ENCODE peak calls at places on chromosomes 13 and 19, in ten cellular contexts. P, I, G, L, T, V, C, N, J and O are unnamed samples.

GRCh38 chr19:39677931-39678889 is 22.5 kb downstream of the LGALS16 start:
- DNase-seq in P (no peak), I (no peak), G (no peak), L (no peak), T (no peak), V (no peak), C (no peak), N (peak), J (peak), O (peak)

GRCh38 chr13:107138987-107139386 is 571.0 kb upstream of the ARGLU1 start:
- DNase-seq in P (no peak), I (no peak), G (no peak), L (no peak), T (no peak), V (no peak), C (no peak), N (no peak), J (no peak), O (no peak)

GRCh38 chr13:105979586-105979985 is 555.9 kb downstream of the EFNB2 start:
- DNase-seq in P (peak), I (no peak), G (no peak), L (no peak), T (no peak), V (no peak), C (no peak), N (no peak), J (peak), O (peak)

GRCh38 chr13:38979891-38980627 is 10.6 kb downstream of the STOML3 start:
- DNase-seq in P (no peak), I (no peak), G (no peak), L (peak), T (no peak), V (no peak), C (no peak), N (peak), J (peak), O (peak)

GRCh38 chr19:44737238-44738160 is 11.0 kb upstream of the BCL3 start:
- DNase-seq in P (no peak), I (no peak), G (no peak), L (no peak), T (no peak), V (no peak), C (no peak), N (peak), J (peak), O (no peak)

GRCh38 chr19:13078897-13079541 is 23.6 kb downstream of the LYL1 start:
- DNase-seq in P (peak), I (no peak), G (no peak), L (peak), T (no peak), V (no peak), C (no peak), N (no peak), J (no peak), O (no peak)

GRCh38 chr19:18869231-18869575 is 26.8 kb downstream of the CERS1 start:
- DNase-seq in P (no peak), I (no peak), G (no peak), L (peak), T (no peak), V (no peak), C (no peak), N (no peak), J (no peak), O (no peak)

GRCh38 chr13:21060063-21060826 is 1.1 kb downstream of the LATS2 start:
- DNase-seq in P (no peak), I (no peak), G (no peak), L (peak), T (no peak), V (peak), C (peak), N (peak), J (peak), O (peak)